ENCODE peak calls at places on chromosome 2, in ten cellular contexts. R is effector memory CD4-positive, alpha-beta T cell; S is stimulated activated naive B cell treated with anti-CD40 and anti-IgM and Interleukin-4, amounts not matched to agents 10 μg/mL and 1 μg/mL and 100 μg/mL, for 72 hours; T is activated naive CD4-positive, alpha-beta T cell treated with anti-CD3 and anti-CD28 coated beads, Interleukin-2, amount 10 ng/mL, durations not matched to agents 7 days and 5 days; P is amniotic stem cell; O is astrocyte of the spinal cord; W is stimulated activated CD8-positive, alpha-beta memory T cell treated with anti-CD3 and anti-CD28 coated beads, Interleukin-12 subunit alpha, Interleukin-12 subunit beta, amount 100 ng/mL, for 4 hours; Z is iris pigment epithelial cell; U is central memory CD4-positive, alpha-beta T cell; B is non-pigmented ciliary epithelial cell. Y is an unnamed sample.

GRCh38 chr2:120766758-120767351 is 31.2 kb downstream of the GLI2 start:
- DNase-seq in R (no peak), S (no peak), T (no peak), P (no peak), O (no peak), W (no peak), Z (no peak), U (no peak), B (no peak), Y (no peak)

GRCh38 chr2:22673501-22673900 is 711.5 kb upstream of the KLHL29 start:
- DNase-seq in R (no peak), S (no peak), T (no peak), P (no peak), O (no peak), W (no peak), Z (no peak), U (no peak), B (no peak), Y (no peak)

GRCh38 chr2:55966431-55967118 is 43.0 kb upstream of the EFEMP1 start:
- DNase-seq in R (no peak), S (no peak), T (no peak), P (no peak), O (peak), W (no peak), Z (no peak), U (no peak), B (no peak), Y (no peak)

GRCh38 chr2:1874101-1874865 is 130.0 kb upstream of the PXDN start:
- DNase-seq in R (no peak), S (no peak), T (no peak), P (no peak), O (no peak), W (no peak), Z (no peak), U (no peak), B (no peak), Y (no peak)

GRCh38 chr2:216985658-216986141 is 125.8 kb upstream of the TNP1 start:
- DNase-seq in R (no peak), S (no peak), T (no peak), P (no peak), O (no peak), W (no peak), Z (no peak), U (no peak), B (no peak), Y (no peak)

GRCh38 chr2:185144159-185144919 is 546.0 kb downstream of the ZNF804A start:
- DNase-seq in R (no peak), S (no peak), T (no peak), P (no peak), O (no peak), W (no peak), Z (no peak), U (no peak), B (no peak), Y (no peak)

GRCh38 chr2:71604709-71605085 is 151.3 kb downstream of the DYSF start:
- DNase-seq in R (no peak), S (no peak), T (peak), P (no peak), O (no peak), W (no peak), Z (no peak), U (no peak), B (no peak), Y (no peak)

GRCh38 chr2:52034706-52035105 is 1002.8 kb upstream of the NRXN1 start:
- DNase-seq in R (no peak), S (no peak), T (no peak), P (no peak), O (no peak), W (no peak), Z (peak), U (no peak), B (no peak), Y (no peak)

GRCh38 chr2:79935771-79936657 is 368.5 kb downstream of the LRRTM1 start:
- DNase-seq in R (no peak), S (no peak), T (peak), P (peak), O (peak), W (no peak), Z (peak), U (no peak), B (peak), Y (peak)

GRCh38 chr2:4483050-4483449 is 779.7 kb downstream of the DCDC2C start:
- DNase-seq in R (no peak), S (no peak), T (no peak), P (no peak), O (no peak), W (no peak), Z (no peak), U (no peak), B (no peak), Y (no peak)

GRCh38 chr2:217538719-217539118 is 464.1 kb downstream of the TNS1 start:
- DNase-seq in R (no peak), S (no peak), T (no peak), P (no peak), O (no peak), W (no peak), Z (peak), U (no peak), B (no peak), Y (no peak)

GRCh38 chr2:62586981-62587380 is 81.0 kb upstream of the TMEM17 start:
- DNase-seq in R (no peak), S (no peak), T (no peak), P (no peak), O (peak), W (no peak), Z (peak), U (no peak), B (peak), Y (peak)

GRCh38 chr2:101418704-101419663 is 31.7 kb upstream of the CREG2 start:
- DNase-seq in R (peak), S (peak), T (peak), P (peak), O (peak), W (peak), Z (peak), U (peak), B (no peak), Y (peak)

GRCh38 chr2:229269986-229270385 is 1.1 kb downstream of the PID1 start:
- DNase-seq in R (no peak), S (no peak), T (no peak), P (no peak), O (peak), W (no peak), Z (no peak), U (no peak), B (no peak), Y (no peak)

GRCh38 chr2:135997380-135997779 is 12.0 kb upstream of the DARS1 start:
- DNase-seq in R (no peak), S (peak), T (no peak), P (no peak), O (no peak), W (no peak), Z (no peak), U (no peak), B (no peak), Y (no peak)

GRCh38 chr2:109290887-109291675 is 162.1 kb downstream of the SH3RF3 start:
- DNase-seq in R (no peak), S (no peak), T (no peak), P (no peak), O (peak), W (no peak), Z (peak), U (no peak), B (no peak), Y (peak)

GRCh38 chr2:99154643-99155536 is at the start of the genes LIPT1 and TSGA10:
- DNase-seq in R (peak), S (peak), T (peak), P (peak), O (peak), W (peak), Z (peak), U (peak), B (peak), Y (peak)

GRCh38 chr2:174902491-174903242 is 102.5 kb downstream of the CHN1 start:
- DNase-seq in R (no peak), S (no peak), T (no peak), P (no peak), O (no peak), W (no peak), Z (peak), U (peak), B (peak), Y (no peak)

GRCh38 chr2:222563319-222563718 is 92.6 kb downstream of the FARSB start:
- DNase-seq in R (no peak), S (no peak), T (no peak), P (no peak), O (no peak), W (no peak), Z (no peak), U (no peak), B (no peak), Y (no peak)

GRCh38 chr2:200296118-200296517 is 10.4 kb upstream of the SPATS2L start:
- DNase-seq in R (no peak), S (no peak), T (no peak), P (no peak), O (no peak), W (no peak), Z (no peak), U (no peak), B (no peak), Y (no peak)

GRCh38 chr2:13681936-13682335 is 950.6 kb upstream of the LRATD1 start:
- DNase-seq in R (no peak), S (no peak), T (no peak), P (no peak), O (peak), W (no peak), Z (peak), U (no peak), B (no peak), Y (no peak)

GRCh38 chr2:71609441-71609840 is 156.1 kb downstream of the DYSF start:
- DNase-seq in R (no peak), S (no peak), T (no peak), P (no peak), O (no peak), W (no peak), Z (peak), U (no peak), B (no peak), Y (peak)

GRCh38 chr2:108998911-108999310 is 9.9 kb upstream of the EDAR start:
- DNase-seq in R (no peak), S (no peak), T (no peak), P (no peak), O (peak), W (no peak), Z (peak), U (no peak), B (no peak), Y (no peak)

GRCh38 chr2:182132605-182133004 is 147.0 kb downstream of the PPP1R1C start:
- DNase-seq in R (no peak), S (no peak), T (no peak), P (no peak), O (peak), W (no peak), Z (peak), U (no peak), B (no peak), Y (no peak)